ENCODE peak calls at places on chromosomes 1 and 21, in ten cellular contexts. J, T, Y, F, B, A, M, U, D and S are unnamed samples. For H3K36me3, the result is how much of the 10 kb centered on the place peaks cover.

GRCh38 chr1:18798533-18799445 is 60.7 kb downstream of the TAS1R2 start:
- DNase-seq in F (no peak), T (no peak), M (no peak), J (no peak), A (no peak), D (no peak), Y (no peak), U (no peak), B (no peak), S (no peak)

GRCh38 chr21:45869121-45870007 is 112.2 kb upstream of the COL6A1 start:
- DNase-seq in M (no peak), U (peak), J (no peak), Y (no peak), T (no peak), A (peak), B (no peak), D (no peak), F (no peak), S (no peak)

GRCh38 chr1:145962157-145963102 is 1.9 kb downstream of the ANKRD34A start:
- DNase-seq in U (no peak), F (peak), A (no peak), B (no peak), T (no peak), M (peak), J (no peak), Y (no peak), D (peak), S (no peak)

GRCh38 chr1:235923466-235924008 is 56.8 kb upstream of the LYST start:
- DNase-seq in T (no peak), A (no peak), Y (no peak), M (no peak), B (no peak), U (no peak), D (no peak), J (no peak), F (peak), S (no peak)

GRCh38 chr1:10399487-10399917 is 638 bp downstream of the PGD start:
- DNase-seq in U (no peak), A (no peak), T (no peak), J (no peak), B (peak), D (no peak), Y (peak), F (no peak), M (no peak), S (no peak)

GRCh38 chr1:162364498-162364897 is 12.2 kb downstream of the SPATA46 start:
- DNase-seq in J (no peak), B (no peak), Y (no peak), U (no peak), D (no peak), T (no peak), M (no peak), A (no peak), F (no peak), S (no peak)

GRCh38 chr1:226788965-226789364 is 49.9 kb upstream of the ITPKB start:
- DNase-seq in Y (no peak), F (no peak), A (no peak), T (no peak), J (no peak), D (no peak), U (no peak), B (no peak), M (no peak), S (no peak)

GRCh38 chr1:17014671-17015567 is 3.2 kb upstream of the ATP13A2 start:
- DNase-seq in Y (no peak), B (no peak), U (no peak), J (no peak), F (no peak), M (no peak), D (peak), A (no peak), T (no peak), S (no peak)

GRCh38 chr1:21490774-21491482 is 18.3 kb upstream of the ALPL start:
- DNase-seq in Y (no peak), U (no peak), J (no peak), B (peak), D (peak), T (no peak), F (peak), A (no peak), M (peak), S (no peak)

GRCh38 chr1:247331526-247332214 is at the start of gene ZNF496:
- DNase-seq in B (peak), F (peak), J (no peak), A (peak), U (peak), D (peak), T (no peak), Y (peak), M (peak), S (no peak)

GRCh38 chr21:32364387-32364786 is 28.4 kb downstream of the URB1 start:
- DNase-seq in F (peak), U (peak), B (no peak), T (no peak), Y (no peak), A (peak), M (no peak), J (no peak), D (no peak), S (no peak)

GRCh38 chr1:44610527-44611148 is 63.6 kb downstream of the TMEM53 start:
- DNase-seq in M (no peak), Y (no peak), B (no peak), F (peak), J (no peak), A (no peak), D (peak), T (no peak), U (no peak), S (no peak)

GRCh38 chr1:30638811-30639210 is 84.6 kb downstream of the MATN1 start:
- DNase-seq in F (no peak), Y (no peak), J (no peak), U (no peak), D (no peak), A (no peak), B (no peak), M (no peak), T (no peak), S (no peak)

GRCh38 chr1:247317702-247318101 is 14.0 kb downstream of the ZNF496 start:
- DNase-seq in B (no peak), T (no peak), U (no peak), D (no peak), M (no peak), F (no peak), J (no peak), A (no peak), Y (no peak), S (no peak)

GRCh38 chr1:21672478-21673276 is 3.5 kb upstream of the RAP1GAP start:
- DNase-seq in Y (no peak), A (no peak), M (no peak), J (no peak), T (no peak), D (no peak), F (no peak), U (no peak), B (no peak), S (no peak)

GRCh38 chr1:79716481-79716880 is 710.0 kb upstream of the ADGRL4 start:
- DNase-seq in M (no peak), U (no peak), J (no peak), Y (no peak), B (peak), A (no peak), F (no peak), D (peak), T (no peak), S (no peak)

DNA sequence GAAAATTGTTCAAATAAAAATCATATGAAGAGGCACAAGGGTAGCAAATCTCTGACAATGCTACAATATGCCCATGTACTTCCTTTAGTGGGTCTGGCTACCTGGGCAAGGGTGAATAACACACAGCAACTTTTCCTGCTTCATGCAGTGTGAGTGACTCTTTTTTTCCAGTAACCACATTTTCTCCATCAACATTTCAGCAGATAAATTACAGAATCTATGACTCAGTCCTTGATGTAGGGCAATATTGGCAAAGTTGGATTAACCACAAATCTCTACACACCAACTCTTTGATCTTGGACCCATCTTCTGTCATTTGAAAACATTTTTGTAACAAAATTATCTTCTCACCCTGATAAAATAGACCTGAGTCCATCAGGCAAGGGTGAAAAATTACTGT is 31.7 kb downstream of the ERICH3 start:
- DNase-seq in F (no peak), U (no peak), D (no peak), A (no peak), T (no peak), M (no peak), B (no peak), J (no peak), Y (no peak), S (no peak)
- H3K4me3 ChIP-seq in F (no peak), U (no peak), D (no peak), A (no peak), T (no peak), M (no peak), B (no peak), J (no peak), Y (no peak), S (no peak)

GRCh38 chr1:58788259-58788658 is 4.4 kb upstream of the JUN start:
- DNase-seq in B (no peak), U (no peak), Y (no peak), J (no peak), A (no peak), F (no peak), D (no peak), T (no peak), M (no peak), S (no peak)
- TF ChIP-seq POLR2AphosphoS5 in B (no peak), U (no peak), Y (no peak), J (no peak), A (no peak), F (no peak), D (no peak), T (no peak), M (no peak), S (no peak)

GRCh38 chr1:58508629-58509028 is 37.9 kb downstream of the OMA1 start:
- DNase-seq in F (no peak), U (no peak), A (no peak), D (peak), J (no peak), B (no peak), M (no peak), T (no peak), Y (no peak), S (no peak)
- H3K36me3 ChIP-seq in F (under half), U (half or more), A (under half), D (under half), J (under half), B (under half), M (under half), T (under half), Y (under half), S (under half)

DNA sequence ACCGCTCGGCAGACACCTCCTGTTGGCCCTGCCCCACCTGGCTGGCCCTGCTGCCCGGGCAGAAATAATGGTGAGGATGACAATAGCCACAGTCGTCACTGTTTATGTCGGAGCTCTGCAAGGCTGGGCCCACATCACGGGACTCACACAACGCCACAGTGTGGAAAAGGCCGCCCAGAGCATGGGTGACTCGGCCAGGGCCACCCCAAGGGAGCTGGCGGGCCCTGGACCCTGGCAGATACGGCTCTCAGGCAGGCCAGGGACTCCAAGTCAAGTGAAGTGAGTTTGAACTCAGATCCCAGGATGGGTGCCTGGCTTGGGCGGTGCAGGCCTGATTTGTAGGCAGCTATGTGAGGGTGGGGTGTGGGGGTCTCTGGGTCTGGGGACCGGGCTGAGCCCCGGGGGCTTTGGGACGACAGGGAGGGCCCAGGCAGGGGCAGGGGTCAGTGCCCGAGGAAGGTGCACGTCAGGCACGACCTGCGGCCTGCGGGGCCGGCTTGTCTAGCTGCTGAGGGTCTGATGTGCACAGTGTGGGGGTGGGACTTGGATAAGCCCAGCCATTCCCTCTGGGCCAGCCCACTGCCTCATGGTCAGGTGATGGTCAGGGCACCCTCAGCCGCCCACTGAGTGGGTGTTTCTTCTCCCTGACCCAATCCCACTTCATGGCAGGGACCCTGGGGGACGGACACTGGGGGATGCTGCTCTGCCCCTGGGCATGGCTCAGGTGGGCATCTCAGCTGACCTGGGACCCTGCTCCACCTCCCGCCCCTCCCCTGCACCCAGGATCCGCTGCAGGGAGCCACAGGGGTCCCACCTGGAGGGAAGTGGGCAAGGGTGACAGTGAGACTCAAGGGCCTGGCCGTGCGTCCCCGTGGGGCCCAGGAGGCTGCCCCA is 1.0 kb downstream of the RNF223 start:
- DNase-seq in U (no peak), D (no peak), J (no peak), A (no peak), F (no peak), T (no peak), B (no peak), Y (no peak), M (no peak), S (no peak)
- H3K4me3 ChIP-seq in U (peak), D (no peak), J (peak), A (no peak), F (peak), T (no peak), B (no peak), Y (no peak), M (no peak), S (no peak)

GRCh38 chr1:68233202-68233601 is 879 bp upstream of the WLS start:
- DNase-seq in Y (no peak), J (no peak), F (no peak), T (no peak), U (no peak), M (no peak), D (peak), A (no peak), B (no peak), S (no peak)

GRCh38 chr1:68232354-68233148 is at the start of gene WLS:
- DNase-seq in B (peak), U (peak), F (peak), A (peak), J (peak), Y (peak), D (peak), T (no peak), M (peak), S (no peak)

GRCh38 chr1:68234094-68234493 is 1.8 kb upstream of the WLS start:
- DNase-seq in D (no peak), Y (no peak), J (no peak), A (no peak), B (no peak), M (no peak), F (no peak), U (no peak), T (no peak), S (no peak)

GRCh38 chr1:68231627-68232303 is 558 bp downstream of the WLS start:
- DNase-seq in Y (peak), M (peak), U (peak), J (peak), T (no peak), B (peak), D (peak), F (peak), A (peak), S (no peak)

DNA sequence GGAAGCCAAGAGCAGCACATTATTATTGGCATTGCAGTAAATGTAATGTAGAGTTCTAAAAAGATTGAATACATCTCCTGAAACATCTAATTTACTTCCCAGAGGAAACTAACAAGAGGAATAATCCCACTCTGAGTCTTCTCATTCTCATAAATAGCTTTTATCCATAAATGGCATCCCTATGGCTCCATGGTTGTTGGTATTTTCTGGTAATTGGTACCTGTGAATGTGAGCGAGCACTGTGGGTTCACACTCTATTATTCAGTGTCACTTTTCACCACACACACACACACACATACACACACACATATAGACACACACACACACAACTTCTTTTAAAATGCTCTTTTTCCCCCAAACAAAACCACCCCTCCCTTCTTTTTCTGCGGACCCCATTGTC is 4.7 kb upstream of the WLS start:
- DNase-seq in Y (no peak), J (no peak), B (no peak), U (no peak), D (no peak), M (no peak), F (no peak), A (no peak), T (no peak), S (no peak)
- TF ChIP-seq POLR2AphosphoS5 in Y (no peak), J (no peak), B (no peak), U (no peak), D (no peak), M (no peak), F (no peak), A (no peak), T (no peak), S (no peak)

GRCh38 chr1:77319036-77319705 is 37.4 kb downstream of the AK5 start:
- DNase-seq in J (no peak), Y (no peak), U (no peak), T (no peak), D (no peak), M (no peak), B (no peak), F (no peak), A (no peak), S (no peak)

GRCh38 chr1:77313491-77313890 is 31.7 kb downstream of the AK5 start:
- DNase-seq in F (no peak), J (no peak), B (peak), U (peak), D (peak), T (no peak), A (no peak), M (peak), Y (no peak), S (no peak)

GRCh38 chr1:77316966-77317365 is 35.1 kb downstream of the AK5 start:
- DNase-seq in J (no peak), M (no peak), Y (no peak), F (no peak), B (no peak), A (no peak), T (no peak), U (no peak), D (no peak), S (no peak)

GRCh38 chr1:77316006-77316405 is 34.2 kb downstream of the AK5 start:
- DNase-seq in T (no peak), J (no peak), Y (no peak), U (no peak), F (no peak), D (peak), A (no peak), B (no peak), M (no peak), S (no peak)
- H3K36me3 ChIP-seq in T (under half), J (under half), Y (under half), U (under half), F (under half), D (under half), A (under half), B (under half), M (under half), S (under half)

GRCh38 chr1:26022404-26022779 is 817 bp downstream of the EXTL1 start:
- DNase-seq in U (no peak), B (no peak), D (no peak), T (no peak), F (no peak), A (no peak), M (no peak), J (no peak), Y (no peak), S (no peak)

GRCh38 chr1:26021647-26022403 is at the start of gene EXTL1:
- DNase-seq in Y (no peak), B (peak), D (peak), A (no peak), J (no peak), T (no peak), M (peak), F (no peak), U (no peak), S (no peak)

GRCh38 chr1:26019641-26020315 is 1.8 kb upstream of the EXTL1 start:
- DNase-seq in F (no peak), A (no peak), Y (no peak), U (no peak), D (no peak), T (no peak), B (no peak), M (no peak), J (no peak), S (no peak)

GRCh38 chr1:26020390-26020789 is 1.2 kb upstream of the EXTL1 start:
- DNase-seq in F (no peak), T (no peak), M (no peak), Y (no peak), A (no peak), B (no peak), J (no peak), D (no peak), U (no peak), S (no peak)

DNA sequence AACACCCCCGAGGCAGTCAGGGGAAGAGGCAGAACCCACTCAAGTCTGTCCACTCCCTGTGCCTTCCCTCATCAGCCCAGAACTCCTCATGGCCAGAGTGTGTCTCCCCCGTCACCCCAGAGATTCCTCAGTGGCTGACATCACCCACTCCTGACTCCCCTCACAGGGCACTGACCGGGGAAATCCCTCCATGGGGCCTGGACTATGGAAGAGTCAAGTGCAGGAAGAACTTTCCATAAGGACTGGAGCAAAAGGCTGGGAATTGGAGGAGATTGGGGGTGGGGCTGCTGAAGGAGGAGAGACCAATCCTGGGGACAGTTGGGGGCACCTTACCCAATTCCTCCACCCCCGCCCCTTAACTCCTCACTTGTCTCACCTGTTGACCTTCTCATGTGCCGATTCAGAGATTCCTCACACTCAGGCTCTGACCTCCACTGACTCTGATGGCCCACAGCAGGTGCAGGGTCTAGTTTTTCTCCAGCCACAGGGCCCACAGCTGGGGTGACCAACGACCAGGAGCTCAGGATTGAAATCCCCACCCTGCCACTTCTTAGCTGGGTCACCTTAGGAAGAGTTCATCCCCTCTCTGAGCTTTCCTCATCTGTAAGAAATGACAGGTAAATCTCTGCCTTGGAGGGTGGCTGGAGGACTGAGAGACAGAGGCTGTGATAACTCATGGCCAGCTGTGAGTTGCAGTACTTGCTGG is 481 bp upstream of the EXTL1 start:
- DNase-seq in U (no peak), M (no peak), D (no peak), T (no peak), J (no peak), F (no peak), B (no peak), Y (no peak), A (no peak), S (no peak)
- H3K4me3 ChIP-seq in U (no peak), M (no peak), D (peak), T (no peak), J (peak), F (no peak), B (no peak), Y (no peak), A (no peak), S (no peak)

GRCh38 chr21:39082656-39083376 is 100.4 kb downstream of the PSMG1 start:
- DNase-seq in Y (no peak), J (no peak), A (no peak), T (no peak), U (peak), B (no peak), F (peak), D (peak), M (no peak), S (no peak)
- TF ChIP-seq POLR2AphosphoS5 in Y (no peak), J (peak), A (no peak), T (no peak), U (no peak), B (no peak), F (no peak), D (no peak), M (no peak), S (no peak)

GRCh38 chr1:168093616-168094015 is 43.1 kb downstream of the GPR161 start:
- DNase-seq in M (no peak), U (no peak), T (no peak), Y (no peak), D (no peak), B (no peak), F (no peak), A (no peak), J (no peak), S (no peak)

GRCh38 chr1:168091720-168092119 is 45.0 kb downstream of the GPR161 start:
- DNase-seq in T (no peak), J (peak), Y (no peak), F (no peak), U (no peak), D (no peak), M (no peak), B (no peak), A (no peak), S (no peak)

GRCh38 chr1:168091063-168091462 is 45.7 kb downstream of the GPR161 start:
- DNase-seq in M (no peak), T (no peak), U (no peak), D (no peak), A (no peak), F (no peak), J (no peak), Y (no peak), B (no peak), S (no peak)

GRCh38 chr1:168092566-168093355 is 44.0 kb downstream of the GPR161 start:
- DNase-seq in T (no peak), M (peak), Y (no peak), J (peak), B (no peak), D (peak), U (no peak), F (no peak), A (no peak), S (no peak)

GRCh38 chr1:168092151-168092550 is 44.6 kb downstream of the GPR161 start:
- DNase-seq in M (no peak), T (no peak), F (no peak), Y (no peak), D (no peak), B (no peak), J (peak), U (no peak), A (no peak), S (no peak)
- H3K36me3 ChIP-seq in M (under half), T (under half), F (under half), Y (under half), D (under half), B (under half), J (under half), U (under half), A (under half), S (under half)